ENCODE peak calls at places on chromosomes 12 and 14, in four cellular contexts. Q, D, A and B are unnamed samples.

GRCh38 chr14:52868911-52869611 is 77.7 kb upstream of the GNPNAT1 start:
- DNase-seq in Q (no peak), D (no peak), A (no peak), B (no peak)

GRCh38 chr14:103856105-103856504 is 8.7 kb upstream of the PPP1R13B start:
- DNase-seq in Q (no peak), D (no peak), A (no peak), B (no peak)

GRCh38 chr14:67166450-67166853 is 22.8 kb upstream of the GARIN2 start:
- DNase-seq in Q (peak), D (no peak), A (peak), B (no peak)

GRCh38 chr12:124498870-124499753 is 68.3 kb downstream of the NCOR2 start:
- DNase-seq in Q (no peak), D (no peak), A (no peak), B (no peak)

GRCh38 chr14:76715102-76715926 is 46.0 kb upstream of the VASH1 start:
- DNase-seq in Q (no peak), D (no peak), A (peak), B (no peak)

GRCh38 chr14:57199911-57200310 is 68.8 kb downstream of the EXOC5 start:
- DNase-seq in Q (no peak), D (no peak), A (no peak), B (no peak)

GRCh38 chr12:123889848-123890535 is 82.6 kb downstream of the CCDC92 start:
- DNase-seq in Q (no peak), D (no peak), A (no peak), B (no peak)

GRCh38 chr12:128959931-128960330 is 106.7 kb downstream of the GLT1D1 start:
- DNase-seq in Q (no peak), D (no peak), A (no peak), B (no peak)

GRCh38 chr12:132449565-132450390 is 40.2 kb upstream of the FBRSL1 start:
- DNase-seq in Q (no peak), D (no peak), A (no peak), B (no peak)

GRCh38 chr12:84553331-84554117 is 359.1 kb downstream of the SLC6A15 start:
- DNase-seq in Q (no peak), D (no peak), A (no peak), B (no peak)

GRCh38 chr14:39368261-39368959 is 63.8 kb downstream of the FBXO33 start:
- DNase-seq in Q (peak), D (peak), A (peak), B (peak)

GRCh38 chr14:69049675-69050074 is 70.6 kb upstream of the ACTN1 start:
- DNase-seq in Q (no peak), D (no peak), A (no peak), B (peak)

GRCh38 chr14:39241637-39242036 is 7.9 kb downstream of the MIA2 start:
- DNase-seq in Q (no peak), D (no peak), A (no peak), B (no peak)

DNA sequence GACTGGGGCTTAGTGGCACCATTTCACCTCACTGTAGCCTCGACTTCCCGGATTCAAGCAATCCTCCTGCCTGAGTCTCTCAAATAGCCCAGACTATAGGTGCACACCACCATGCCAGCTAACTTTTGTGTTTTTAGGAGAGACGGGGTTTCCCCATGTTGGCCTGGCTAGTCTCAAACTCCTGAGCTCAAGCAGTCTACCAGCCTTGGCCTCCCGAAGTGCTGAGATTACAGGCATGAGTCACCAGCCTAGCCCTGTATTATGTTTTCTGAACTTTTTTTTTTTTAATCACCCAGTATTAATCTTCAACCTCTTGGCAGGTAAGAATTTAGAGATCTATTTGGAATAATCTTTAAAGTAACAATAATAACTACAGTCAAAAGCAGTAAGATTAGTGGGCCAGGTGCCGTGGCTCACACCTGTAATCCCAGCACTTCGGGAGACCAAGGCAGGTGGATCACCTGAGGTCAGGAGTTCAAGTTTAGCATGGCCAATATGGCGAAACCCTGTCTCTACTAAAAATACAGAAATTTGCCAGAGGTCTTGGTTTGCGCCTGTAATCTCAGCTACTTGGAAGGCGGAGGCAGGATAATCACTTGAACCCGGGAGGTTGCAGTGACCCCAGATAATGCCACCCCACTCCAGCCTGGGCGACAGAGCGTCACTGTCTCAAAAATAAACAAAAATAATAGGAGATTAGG is 8.6 kb downstream of the NANOG start:
- DNase-seq in Q (no peak), D (no peak), A (no peak), B (no peak)
- TF ChIP-seq SP1 in Q (no peak), D (no peak), A (no peak), B (no peak)

DNA sequence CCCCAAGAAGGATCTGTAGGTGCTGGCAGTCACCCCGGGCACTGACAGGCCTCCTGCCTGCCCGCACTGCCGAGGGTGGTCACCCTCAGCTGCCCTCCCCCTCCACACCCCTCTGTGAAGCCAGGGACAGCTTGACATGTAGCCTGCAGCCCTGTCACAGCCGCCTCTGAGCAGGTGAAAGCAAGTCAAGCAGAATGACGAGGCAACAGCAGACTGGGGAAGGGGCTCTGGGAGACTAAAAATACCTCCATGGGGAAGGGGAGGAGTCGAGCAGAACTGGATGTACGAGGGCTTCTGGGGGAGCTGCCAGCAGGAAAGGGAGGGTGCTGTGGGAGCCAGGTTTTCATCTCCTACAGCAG is 178.0 kb downstream of the DPF3 start:
- DNase-seq in Q (no peak), D (no peak), A (no peak), B (no peak)
- H2AFZ ChIP-seq in Q (no peak), D (no peak), A (no peak), B (no peak)

GRCh38 chr12:64104376-64104775 is 117.7 kb downstream of the KICS2 start:
- DNase-seq in Q (no peak), D (no peak), A (no peak), B (no peak)
- TF ChIP-seq FOSL1 in Q (peak), D (no peak), A (no peak), B (no peak)

GRCh38 chr12:111175404-111175803 is 193.5 kb downstream of the PHETA1 start:
- DNase-seq in Q (no peak), D (no peak), A (no peak), B (no peak)

GRCh38 chr12:111180830-111181726 is 187.8 kb downstream of the PHETA1 start:
- DNase-seq in Q (no peak), D (no peak), A (no peak), B (no peak)

GRCh38 chr12:111182391-111182790 is 186.5 kb downstream of the PHETA1 start:
- DNase-seq in Q (no peak), D (no peak), A (no peak), B (no peak)

GRCh38 chr12:111174283-111175108 is 194.4 kb downstream of the PHETA1 start:
- DNase-seq in Q (peak), D (no peak), A (peak), B (no peak)

GRCh38 chr12:111178194-111179081 is 190.5 kb downstream of the PHETA1 start:
- DNase-seq in Q (no peak), D (no peak), A (no peak), B (no peak)
- TF ChIP-seq SP1 in Q (no peak), D (no peak), A (no peak), B (no peak)

GRCh38 chr14:32702088-32702487 is 236.6 kb upstream of the NPAS3 start:
- DNase-seq in Q (no peak), D (no peak), A (no peak), B (no peak)
- H2AFZ ChIP-seq in Q (no peak), D (no peak), A (no peak), B (no peak)

GRCh38 chr12:101485015-101485414 is 9.9 kb downstream of the SPIC start:
- DNase-seq in Q (no peak), D (no peak), A (no peak), B (no peak)
- TF ChIP-seq FOSL1 in Q (no peak), D (no peak), A (no peak), B (no peak)

GRCh38 chr12:66674495-66675122 is 4.3 kb downstream of the GRIP1 start:
- DNase-seq in Q (no peak), D (no peak), A (no peak), B (no peak)

GRCh38 chr12:66676241-66676640 is 2.6 kb downstream of the GRIP1 start:
- DNase-seq in Q (no peak), D (no peak), A (no peak), B (no peak)

GRCh38 chr12:66679441-66680069 is 679 bp upstream of the GRIP1 start:
- DNase-seq in Q (no peak), D (no peak), A (no peak), B (no peak)

GRCh38 chr12:66683073-66683472 is 4.2 kb upstream of the GRIP1 start:
- DNase-seq in Q (no peak), D (no peak), A (no peak), B (no peak)

GRCh38 chr12:66678640-66679268 is at the start of gene GRIP1:
- DNase-seq in Q (no peak), D (no peak), A (no peak), B (no peak)
- TF ChIP-seq SP1 in Q (no peak), D (no peak), A (no peak), B (no peak)

GRCh38 chr12:93336344-93336743 is 41.4 kb upstream of the NUDT4 start:
- DNase-seq in Q (no peak), D (no peak), A (no peak), B (peak)
- H2AFZ ChIP-seq in Q (no peak), D (no peak), A (peak), B (no peak)

DNA sequence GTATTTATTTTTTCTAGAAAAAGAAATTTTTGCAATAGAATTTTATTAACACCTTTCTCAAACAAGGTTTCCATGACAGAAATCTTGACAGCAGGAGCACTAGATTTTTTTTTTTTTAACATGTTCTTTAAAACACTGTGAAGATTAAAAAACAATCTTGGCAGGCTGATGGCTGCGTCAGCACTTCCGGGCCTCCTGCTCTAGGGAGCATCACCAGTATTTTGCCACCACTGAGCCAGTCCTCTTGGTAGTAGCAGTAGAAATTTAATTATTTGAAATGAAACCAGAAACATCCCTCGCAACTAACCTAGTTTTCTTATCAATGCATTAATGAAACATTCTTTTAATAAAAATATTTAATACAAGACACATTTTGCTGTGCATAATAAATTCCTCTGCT is 99.6 kb downstream of the APAF1 start:
- DNase-seq in Q (no peak), D (no peak), A (no peak), B (no peak)
- TF ChIP-seq FOSL1 in Q (no peak), D (no peak), A (no peak), B (no peak)

DNA sequence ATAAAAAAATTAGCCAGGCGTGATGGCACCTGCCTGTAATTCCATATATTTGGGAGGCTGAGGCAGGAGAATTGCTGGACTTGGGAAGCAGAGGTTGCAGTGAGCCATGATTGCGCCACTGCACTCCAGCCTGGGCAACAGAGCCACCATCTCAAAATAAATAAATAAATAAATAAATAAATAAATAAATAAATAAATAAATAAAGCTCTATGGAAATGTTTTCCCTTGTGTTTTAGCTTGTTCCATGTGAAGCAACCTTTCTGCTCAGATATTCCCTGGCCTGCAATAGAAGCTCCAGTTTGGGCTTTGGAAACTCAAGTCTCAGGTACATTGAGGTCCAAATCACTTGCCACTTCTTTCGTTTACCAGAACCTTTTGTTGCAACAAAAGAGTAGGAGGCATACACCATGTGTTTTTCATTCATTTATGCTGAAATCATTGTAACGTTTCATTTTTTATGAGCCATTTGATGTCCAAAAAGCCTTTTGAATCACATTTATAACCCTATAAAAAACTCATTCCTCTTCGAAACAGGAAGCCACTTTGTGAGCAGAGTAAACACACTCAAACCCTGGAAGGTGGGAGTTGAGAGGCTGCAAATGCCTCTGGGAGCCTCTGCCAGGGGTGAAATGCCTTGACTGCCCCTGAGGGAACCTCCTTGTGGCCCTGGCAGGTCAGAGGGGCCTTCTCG is 376.6 kb upstream of the TBX3 start:
- DNase-seq in Q (no peak), D (no peak), A (no peak), B (no peak)
- TF ChIP-seq SP1 in Q (no peak), D (no peak), A (no peak), B (no peak)